ENCODE peak calls at places on chromosomes 4 and X, in five cellular contexts. L is NCI-H1436, T is HS-5, M is Ammon's horn, P is astrocyte. V is an unnamed sample.

GRCh38 chr4:97394653-97395052 is 748.6 kb downstream of the STPG2 start:
- DNase-seq in L (no peak), T (peak; percentile 18), M (no peak), P (peak; percentile 56), V (no peak)

GRCh38 chr4:41379230-41379629 is 122.5 kb downstream of the UCHL1 start:
- DNase-seq in L (no peak), T (no peak), M (no peak), P (no peak), V (no peak)

GRCh38 chrX:153886915-153887314 is 942 bp upstream of the L1CAM start:
- DNase-seq in L (no peak), T (no peak), M (no peak), P (no peak), V (no peak)

GRCh38 chr4:166121897-166122296 is 248.9 kb downstream of the TLL1 start:
- DNase-seq in L (no peak), T (no peak), M (no peak), P (no peak), V (no peak)

GRCh38 chrX:39445336-39445735 is 644.1 kb downstream of the MID1IP1 start:
- DNase-seq in L (no peak), T (no peak), M (no peak), P (no peak), V (no peak)

GRCh38 chrX:39985551-39985950 is 112.2 kb downstream of the BCOR start:
- DNase-seq in L (no peak), T (no peak), M (no peak), P (no peak), V (no peak)

GRCh38 chr4:186191266-186192067 is at the start of gene CYP4V2:
- DNase-seq in L (peak; percentile 42), T (peak; percentile 38), M (peak; percentile 79), P (peak; percentile 69), V (peak; percentile 10)

GRCh38 chr4:83629945-83630684 is 94.2 kb downstream of the GPAT3 start:
- DNase-seq in L (no peak), T (no peak), M (peak; percentile 33), P (peak; percentile 76), V (no peak)

GRCh38 chrX:49838374-49838773 is 9.3 kb downstream of the PAGE4 start:
- DNase-seq in L (no peak), T (no peak), M (peak; percentile 42), P (peak; percentile 2), V (no peak)

GRCh38 chrX:2712428-2712827 is 21.3 kb downstream of the CD99 start:
- DNase-seq in L (no peak), T (no peak), M (no peak), P (no peak), V (no peak)

GRCh38 chr4:126269106-126269505 is 954.4 kb downstream of the FAT4 start:
- DNase-seq in L (no peak), T (no peak), M (no peak), P (peak; percentile 45), V (no peak)

GRCh38 chrX:110847334-110847733 is 51.7 kb upstream of the CHRDL1 start:
- DNase-seq in L (peak; percentile 75), T (peak; percentile 25), M (peak; percentile 65), P (peak; percentile 35), V (no peak)

GRCh38 chr4:169059294-169060201 is 49.5 kb upstream of the CBR4 start:
- DNase-seq in L (no peak), T (no peak), M (peak; percentile 69), P (no peak), V (no peak)

GRCh38 chrX:12138366-12139313 is at the start of gene FRMPD4:
- DNase-seq in L (no peak), T (no peak), M (peak; percentile 4), P (no peak), V (no peak)

GRCh38 chr4:161936625-161937133 is 227.1 kb downstream of the FSTL5 start:
- DNase-seq in L (no peak), T (peak; percentile 98), M (no peak), P (peak; percentile 99), V (peak; percentile 73)

GRCh38 chrX:108399427-108400165 is 38.6 kb downstream of the COL4A6 start:
- DNase-seq in L (no peak), T (no peak), M (no peak), P (peak; percentile 10), V (no peak)

GRCh38 chr4:960140-960735 is 13.1 kb downstream of the DGKQ start:
- DNase-seq in L (no peak), T (no peak), M (no peak), P (no peak), V (no peak)

GRCh38 chr4:92163348-92163747 is 140.4 kb upstream of the GRID2 start:
- DNase-seq in L (no peak), T (no peak), M (no peak), P (no peak), V (no peak)

GRCh38 chr4:77958897-77959296 is 96.3 kb downstream of the MRPL1 start:
- DNase-seq in L (no peak), T (no peak), M (no peak), P (no peak), V (no peak)

GRCh38 chr4:1177274-1178141 is 5.1 kb upstream of the SPON2 start:
- DNase-seq in L (no peak), T (no peak), M (no peak), P (peak; percentile 68), V (no peak)

GRCh38 chr4:74111576-74111975 is 12.6 kb upstream of the CXCL2 start:
- DNase-seq in L (no peak), T (no peak), M (no peak), P (no peak), V (no peak)

GRCh38 chr4:183328832-183329231 is 6.6 kb upstream of the CLDN24 start:
- DNase-seq in L (no peak), T (no peak), M (no peak), P (peak; percentile 32), V (no peak)

GRCh38 chrX:71098302-71098701 is 2.7 kb downstream of the FOXO4 start:
- DNase-seq in L (peak; percentile 44), T (no peak), M (peak; percentile 62), P (no peak), V (no peak)

GRCh38 chr4:103567591-103567990 is 152.2 kb downstream of the TACR3 start:
- DNase-seq in L (no peak), T (no peak), M (no peak), P (no peak), V (no peak)

GRCh38 chrX:108036298-108036973 is 8.4 kb upstream of the VSIG1 start:
- DNase-seq in L (peak; percentile 12), T (peak; percentile 61), M (no peak), P (peak; percentile 80), V (peak; percentile 73)

GRCh38 chrX:78102100-78102499 is 1.9 kb upstream of the PGK1 start:
- DNase-seq in L (no peak), T (no peak), M (no peak), P (no peak), V (no peak)

GRCh38 chr4:89400408-89401035 is 92.9 kb upstream of the GPRIN3 start:
- DNase-seq in L (no peak), T (no peak), M (no peak), P (peak; percentile 77), V (no peak)

GRCh38 chr4:61443813-61444510 is 243.8 kb downstream of the ADGRL3 start:
- DNase-seq in L (no peak), T (peak; percentile 66), M (no peak), P (peak; percentile 58), V (peak; percentile 16)

GRCh38 chr4:117137143-117137542 is 51.8 kb upstream of the TRAM1L1 start:
- DNase-seq in L (no peak), T (peak; percentile 74), M (no peak), P (peak; percentile 92), V (peak; percentile 96)

GRCh38 chr4:110668463-110669245 is 45.8 kb upstream of the PITX2 start:
- DNase-seq in L (no peak), T (no peak), M (no peak), P (no peak), V (no peak)

GRCh38 chr4:41456559-41457101 is 81.3 kb upstream of the LIMCH1 start:
- DNase-seq in L (no peak), T (no peak), M (peak; percentile 56), P (no peak), V (no peak)

GRCh38 chrX:48897157-48897620 is 379 bp downstream of the TIMM17B start:
- DNase-seq in L (peak; percentile 68), T (no peak), M (peak; percentile 57), P (peak; percentile 56), V (no peak)

GRCh38 chr4:57159866-57160265 is 49.7 kb upstream of the IGFBP7 start:
- DNase-seq in L (no peak), T (no peak), M (no peak), P (no peak), V (no peak)

GRCh38 chr4:72111863-72112262 is 80.1 kb downstream of the NPFFR2 start:
- DNase-seq in L (no peak), T (no peak), M (no peak), P (no peak), V (no peak)

GRCh38 chr4:144399927-144400326 is 246.0 kb upstream of the HHIP start:
- DNase-seq in L (no peak), T (peak; percentile 68), M (peak; percentile 16), P (peak; percentile 96), V (peak; percentile 92)

GRCh38 chrX:21176927-21177571 is 197.2 kb upstream of the CNKSR2 start:
- DNase-seq in L (no peak), T (no peak), M (no peak), P (no peak), V (no peak)

GRCh38 chr4:82898322-82899243 is 2.0 kb upstream of the THAP9 start:
- DNase-seq in L (no peak), T (peak; percentile 64), M (peak; percentile 25), P (peak; percentile 92), V (peak; percentile 42)

GRCh38 chrX:29143356-29143755 is 556.1 kb downstream of the IL1RAPL1 start:
- DNase-seq in L (no peak), T (no peak), M (no peak), P (peak; percentile 53), V (no peak)

GRCh38 chr4:143025111-143025704 is 159.5 kb upstream of the USP38 start:
- DNase-seq in L (no peak), T (peak; percentile 8), M (peak; percentile 54), P (peak; percentile 53), V (peak; percentile 25)